ENCODE peak calls at places on chromosomes 11 and 22, in eight cellular contexts. T, S, F, Q, B, A, X and R are unnamed samples.

GRCh38 chr11:17790453-17790852 is 55.9 kb downstream of the KCNC1 start:
- DNase-seq in T (no peak), S (no peak), F (no peak), Q (no peak), B (no peak), A (no peak), X (no peak), R (no peak)

GRCh38 chr11:47393163-47394049 is 15.0 kb upstream of the SLC39A13 start:
- DNase-seq in T (no peak), S (no peak), F (no peak), Q (no peak), B (no peak), A (peak), X (peak), R (no peak)

GRCh38 chr11:128735935-128736610 is 42.2 kb downstream of the FLI1 start:
- DNase-seq in T (no peak), S (no peak), F (no peak), Q (no peak), B (no peak), A (no peak), X (no peak), R (peak)

GRCh38 chr11:27406498-27407354 is 43.7 kb upstream of the CCDC34 start:
- DNase-seq in T (no peak), S (no peak), F (no peak), Q (no peak), B (no peak), A (no peak), X (no peak), R (no peak)

GRCh38 chr22:49359061-49359460 is 468.6 kb downstream of the BRD1 start:
- DNase-seq in T (no peak), S (no peak), F (no peak), Q (no peak), B (no peak), A (no peak), X (no peak), R (no peak)

GRCh38 chr22:29112102-29112501 is 39.3 kb downstream of the KREMEN1 start:
- DNase-seq in T (no peak), S (no peak), F (no peak), Q (no peak), B (no peak), A (no peak), X (no peak), R (no peak)

GRCh38 chr11:11486002-11486401 is 133.0 kb upstream of the CSNK2A3 start:
- DNase-seq in T (no peak), S (no peak), F (no peak), Q (no peak), B (no peak), A (no peak), X (peak), R (no peak)

GRCh38 chr11:119341222-119342022 is 739 bp upstream of the C1QTNF5 start:
- DNase-seq in T (no peak), S (no peak), F (no peak), Q (no peak), B (no peak), A (no peak), X (peak), R (no peak)

GRCh38 chr11:130071211-130071712 is 1.6 kb downstream of the APLP2 start:
- DNase-seq in T (no peak), S (no peak), F (no peak), Q (no peak), B (no peak), A (no peak), X (no peak), R (no peak)

GRCh38 chr22:37967637-37968451 is 14.3 kb downstream of the POLR2F start:
- DNase-seq in T (no peak), S (no peak), F (no peak), Q (no peak), B (no peak), A (no peak), X (no peak), R (no peak)

GRCh38 chr11:132674161-132674560 is 858.1 kb downstream of the OPCML start:
- DNase-seq in T (no peak), S (no peak), F (no peak), Q (no peak), B (no peak), A (no peak), X (no peak), R (no peak)

GRCh38 chr11:75576445-75577049 is 14.5 kb downstream of the SERPINH1 start:
- DNase-seq in T (peak), S (peak), F (peak), Q (no peak), B (no peak), A (no peak), X (peak), R (peak)

GRCh38 chr11:106608677-106609076 is 409.6 kb downstream of the GUCY1A2 start:
- DNase-seq in T (no peak), S (no peak), F (no peak), Q (no peak), B (no peak), A (no peak), X (no peak), R (no peak)